ENCODE peak calls at places on chromosomes 16 and 17, in four cellular contexts. E is stimulated activated CD4-positive, alpha-beta T cell treated with anti-CD3 and anti-CD28 coated beads, Interleukin-1b, Interleukin-23, amount 100 ng/mL, for 24 hours; U is Peyer's patch; A is H9. I is an unnamed sample.

GRCh38 chr17:55717898-55718735 is 4.5 kb downstream of the TMEM100 start:
- DNase-seq in E (peak), U (peak), A (peak), I (peak)

GRCh38 chr17:80931421-80932265 is 60.0 kb upstream of the CHMP6 start:
- DNase-seq in E (no peak), U (peak), A (peak), I (no peak)

GRCh38 chr16:69511641-69512040 is 54.1 kb upstream of the NFAT5 start:
- DNase-seq in E (no peak), U (no peak), A (no peak), I (no peak)

GRCh38 chr16:88747588-88748301 is 37.3 kb downstream of the PIEZO1 start:
- DNase-seq in E (no peak), U (peak), A (peak), I (no peak)

GRCh38 chr16:85384831-85385462 is 228.2 kb upstream of the GSE1 start:
- DNase-seq in E (no peak), U (peak), A (no peak), I (no peak)

GRCh38 chr17:64007838-64008282 is 9.7 kb downstream of the PRR29 start:
- DNase-seq in E (no peak), U (no peak), A (peak), I (no peak)

GRCh38 chr17:17694229-17695081 is 13.2 kb downstream of the RAI1 start:
- DNase-seq in E (peak), U (peak), A (peak), I (peak)

GRCh38 chr16:51313204-51313603 is 162.1 kb upstream of the SALL1 start:
- DNase-seq in E (no peak), U (no peak), A (no peak), I (no peak)

GRCh38 chr16:51150159-51150893 is 744 bp downstream of the SALL1 start:
- DNase-seq in E (no peak), U (no peak), A (no peak), I (no peak)

GRCh38 chr16:68064791-68065365 is 20.3 kb upstream of the NFATC3 start:
- DNase-seq in E (peak), U (peak), A (peak), I (peak)

GRCh38 chr16:69542974-69543373 is 22.8 kb upstream of the NFAT5 start:
- DNase-seq in E (no peak), U (no peak), A (no peak), I (no peak)

GRCh38 chr17:34487616-34488015 is 91.8 kb upstream of the TMEM132E start:
- DNase-seq in E (no peak), U (no peak), A (peak), I (no peak)

GRCh38 chr17:72145972-72146755 is 25.3 kb downstream of the SOX9 start:
- DNase-seq in E (no peak), U (no peak), A (no peak), I (no peak)

GRCh38 chr17:57523926-57524634 is 221.0 kb downstream of the CCDC182 start:
- DNase-seq in E (no peak), U (no peak), A (no peak), I (no peak)

GRCh38 chr16:48126801-48127644 is 28.8 kb downstream of the ABCC12 start:
- DNase-seq in E (no peak), U (no peak), A (no peak), I (no peak)

GRCh38 chr17:79207957-79208356 is 133.3 kb downstream of the ENGASE start:
- DNase-seq in E (no peak), U (no peak), A (no peak), I (no peak)

GRCh38 chr17:44981221-44981968 is 13.3 kb upstream of the C1QL1 start:
- DNase-seq in E (no peak), U (no peak), A (no peak), I (no peak)

GRCh38 chr16:66569827-66570405 is 3.7 kb downstream of the CMTM1 start:
- DNase-seq in E (no peak), U (no peak), A (no peak), I (no peak)

GRCh38 chr16:73993878-73994277 is 302.7 kb upstream of the PSMD7 start:
- DNase-seq in E (no peak), U (no peak), A (no peak), I (no peak)

GRCh38 chr16:69711115-69711740 is 15.1 kb downstream of the NQO1 start:
- DNase-seq in E (no peak), U (no peak), A (no peak), I (no peak)

GRCh38 chr17:14776791-14777190 is 475.9 kb downstream of the HS3ST3B1 start:
- DNase-seq in E (no peak), U (no peak), A (no peak), I (no peak)

GRCh38 chr17:36657763-36658490 is 56.5 kb downstream of the MRM1 start:
- DNase-seq in E (no peak), U (peak), A (peak), I (no peak)

GRCh38 chr17:35774499-35774898 is 13.8 kb downstream of the C17orf50 start:
- DNase-seq in E (no peak), U (no peak), A (no peak), I (no peak)

GRCh38 chr16:59212492-59213024 is 478.4 kb upstream of the GOT2 start:
- DNase-seq in E (no peak), U (no peak), A (no peak), I (no peak)

GRCh38 chr16:19106625-19107020 is 7.1 kb upstream of the ITPRIPL2 start:
- DNase-seq in E (no peak), U (no peak), A (no peak), I (no peak)

GRCh38 chr17:1237471-1237870 is 32.8 kb upstream of the BHLHA9 start:
- DNase-seq in E (no peak), U (no peak), A (no peak), I (no peak)

GRCh38 chr16:79734721-79735120 is 134.2 kb upstream of the MAF start:
- DNase-seq in E (no peak), U (no peak), A (no peak), I (no peak)

GRCh38 chr16:1291576-1291974 is 17.9 kb upstream of the UBE2I start:
- DNase-seq in E (no peak), U (no peak), A (no peak), I (no peak)

GRCh38 chr17:17096438-17097178 is 54.4 kb downstream of the MPRIP start:
- DNase-seq in E (no peak), U (peak), A (no peak), I (no peak)

GRCh38 chr17:37213927-37214326 is 161.9 kb upstream of the C17orf78 start:
- DNase-seq in E (no peak), U (no peak), A (no peak), I (no peak)

GRCh38 chr17:19508327-19508867 is 25.3 kb upstream of the SLC47A1 start:
- DNase-seq in E (peak), U (no peak), A (peak), I (peak)

GRCh38 chr16:918068-918467 is 52.7 kb downstream of the LMF1 start:
- DNase-seq in E (no peak), U (no peak), A (no peak), I (no peak)

GRCh38 chr16:85238233-85238647 is 126.0 kb upstream of the CIBAR2 start:
- DNase-seq in E (no peak), U (no peak), A (peak), I (no peak)

GRCh38 chr17:56599566-56599965 is 6.1 kb downstream of the NOG start:
- DNase-seq in E (no peak), U (no peak), A (no peak), I (no peak)

GRCh38 chr17:30226878-30227277 is 8.6 kb downstream of the SLC6A4 start:
- DNase-seq in E (no peak), U (no peak), A (no peak), I (no peak)

GRCh38 chr17:63537991-63538692 is 12.1 kb upstream of the DCAF7 start:
- DNase-seq in E (no peak), U (no peak), A (peak), I (no peak)

GRCh38 chr17:59845595-59846390 is 47.0 kb downstream of the TUBD1 start:
- DNase-seq in E (no peak), U (no peak), A (peak), I (no peak)

I was measured in stimulated activated CD8-positive, alpha-beta memory T cell treated with anti-CD3 and anti-CD28 coated beads, Interleukin-7, amount 100 ng/mL, for 24 hours.